ENCODE peak calls at places on chromosomes 3 and 15, in four cellular contexts. J, S, B and G are unnamed samples.

GRCh38 chr3:72297481-72297880 is 512.5 kb upstream of the PROK2 start:
- DNase-seq in B (no peak), J (no peak), S (no peak), G (no peak)

GRCh38 chr15:92906563-92907081 is 6.5 kb downstream of the CHD2 start:
- DNase-seq in J (peak; percentile 74), B (peak; percentile 73), S (no peak), G (peak; percentile 67)

GRCh38 chr3:8438507-8439079 is 63.0 kb upstream of the LMCD1 start:
- DNase-seq in B (no peak), J (no peak), S (no peak), G (no peak)

GRCh38 chr3:120203016-120203415 is 82.0 kb downstream of the GPR156 start:
- DNase-seq in S (peak; percentile 56), J (peak; percentile 78), B (peak; percentile 89), G (peak; percentile 47)

GRCh38 chr3:14414841-14415464 is 12.5 kb downstream of the SLC6A6 start:
- DNase-seq in B (no peak), J (no peak), S (no peak), G (no peak)

GRCh38 chr15:98062869-98063268 is 102.4 kb downstream of the ARRDC4 start:
- DNase-seq in J (no peak), S (no peak), B (no peak), G (no peak)

GRCh38 chr15:90364251-90364650 is 12.2 kb downstream of the ZNF774 start:
- DNase-seq in B (peak; percentile 83), S (no peak), J (peak; percentile 56), G (peak; percentile 83)

GRCh38 chr3:115548611-115549010 is 74.7 kb upstream of the GAP43 start:
- DNase-seq in S (no peak), B (no peak), J (no peak), G (no peak)

GRCh38 chr3:10980216-10980799 is 12.2 kb upstream of the SLC6A1 start:
- DNase-seq in B (no peak), S (no peak), J (no peak), G (no peak)

GRCh38 chr3:151578495-151578894 is 117.6 kb upstream of the IGSF10 start:
- DNase-seq in B (no peak), J (no peak), S (no peak), G (no peak)

GRCh38 chr15:87826119-87826730 is 430.3 kb downstream of the NTRK3 start:
- DNase-seq in S (no peak), J (no peak), B (no peak), G (no peak)

GRCh38 chr3:72245183-72245811 is 460.3 kb upstream of the PROK2 start:
- DNase-seq in B (no peak), S (peak; percentile 64), J (no peak), G (no peak)

GRCh38 chr15:42155546-42156265 is 730 bp downstream of the PLA2G4F start:
- DNase-seq in S (no peak), B (no peak), J (no peak), G (no peak)

GRCh38 chr15:66151809-66152208 is 101.7 kb downstream of the MEGF11 start:
- DNase-seq in S (no peak), B (no peak), J (no peak), G (no peak)

GRCh38 chr15:25543156-25543555 is 104.3 kb upstream of the UBE3A start:
- DNase-seq in J (peak; percentile 39), S (peak; percentile 52), B (peak; percentile 1), G (peak; percentile 51)

GRCh38 chr15:35550957-35551356 is 5.0 kb upstream of the DPH6 start:
- DNase-seq in B (no peak), S (no peak), J (no peak), G (no peak)

GRCh38 chr3:186694288-186695032 is 22.7 kb upstream of the KNG1 start:
- DNase-seq in B (no peak), J (no peak), S (no peak), G (no peak)

GRCh38 chr3:11146771-11147363 is 7.4 kb upstream of the HRH1 start:
- DNase-seq in B (no peak), J (no peak), S (no peak), G (no peak)

GRCh38 chr3:17529677-17530076 is 212.8 kb downstream of the TBC1D5 start:
- DNase-seq in J (no peak), S (no peak), B (no peak), G (no peak)

GRCh38 chr3:24123596-24123995 is 178.5 kb downstream of the NR1D2 start:
- DNase-seq in B (peak; percentile 36), S (no peak), J (peak; percentile 6), G (peak; percentile 23)

GRCh38 chr3:65483475-65483874 is 555.2 kb downstream of the MAGI1 start:
- DNase-seq in B (no peak), J (no peak), S (peak; percentile 31), G (peak; percentile 23)

GRCh38 chr15:95405447-95405846 is 925.1 kb upstream of the NR2F2 start:
- DNase-seq in S (no peak), B (peak; percentile 62), J (peak; percentile 62), G (peak; percentile 39)

GRCh38 chr15:49619226-49619625 is 1.4 kb downstream of the FAM227B start:
- DNase-seq in S (no peak), B (no peak), J (no peak), G (no peak)

GRCh38 chr3:46565607-46566039 is 479 bp downstream of the LRRC2 start:
- DNase-seq in B (no peak), J (peak; percentile 22), S (peak; percentile 39), G (no peak)

GRCh38 chr3:56988874-56989433 is 71.5 kb upstream of the SPATA12 start:
- DNase-seq in B (peak; percentile 88), S (peak; percentile 91), J (peak; percentile 71), G (peak; percentile 44)

GRCh38 chr3:123635717-123636116 is 50.9 kb upstream of the HACD2 start:
- DNase-seq in B (no peak), J (no peak), S (peak; percentile 18), G (no peak)

GRCh38 chr3:185940951-185941350 is 3.1 kb upstream of the TRA2B start:
- DNase-seq in J (no peak), S (no peak), B (no peak), G (no peak)

GRCh38 chr15:40108061-40108854 is 421 bp downstream of the BMF start:
- DNase-seq in J (peak; percentile 55), S (peak; percentile 81), B (peak; percentile 54), G (no peak)

GRCh38 chr3:142211034-142211433 is 14.4 kb downstream of the GK5 start:
- DNase-seq in J (no peak), B (no peak), S (no peak), G (no peak)

GRCh38 chr3:44342191-44342790 is 3.7 kb downstream of the TCAIM start:
- DNase-seq in B (peak; percentile 73), S (no peak), J (peak; percentile 87), G (peak; percentile 75)

GRCh38 chr3:30504939-30505338 is 101.5 kb upstream of the TGFBR2 start:
- DNase-seq in S (no peak), B (no peak), J (peak; percentile 58), G (peak; percentile 76)

GRCh38 chr3:128994581-128995161 is 795 bp upstream of the CFAP92 start:
- DNase-seq in B (no peak), J (no peak), S (no peak), G (no peak)

DNA sequence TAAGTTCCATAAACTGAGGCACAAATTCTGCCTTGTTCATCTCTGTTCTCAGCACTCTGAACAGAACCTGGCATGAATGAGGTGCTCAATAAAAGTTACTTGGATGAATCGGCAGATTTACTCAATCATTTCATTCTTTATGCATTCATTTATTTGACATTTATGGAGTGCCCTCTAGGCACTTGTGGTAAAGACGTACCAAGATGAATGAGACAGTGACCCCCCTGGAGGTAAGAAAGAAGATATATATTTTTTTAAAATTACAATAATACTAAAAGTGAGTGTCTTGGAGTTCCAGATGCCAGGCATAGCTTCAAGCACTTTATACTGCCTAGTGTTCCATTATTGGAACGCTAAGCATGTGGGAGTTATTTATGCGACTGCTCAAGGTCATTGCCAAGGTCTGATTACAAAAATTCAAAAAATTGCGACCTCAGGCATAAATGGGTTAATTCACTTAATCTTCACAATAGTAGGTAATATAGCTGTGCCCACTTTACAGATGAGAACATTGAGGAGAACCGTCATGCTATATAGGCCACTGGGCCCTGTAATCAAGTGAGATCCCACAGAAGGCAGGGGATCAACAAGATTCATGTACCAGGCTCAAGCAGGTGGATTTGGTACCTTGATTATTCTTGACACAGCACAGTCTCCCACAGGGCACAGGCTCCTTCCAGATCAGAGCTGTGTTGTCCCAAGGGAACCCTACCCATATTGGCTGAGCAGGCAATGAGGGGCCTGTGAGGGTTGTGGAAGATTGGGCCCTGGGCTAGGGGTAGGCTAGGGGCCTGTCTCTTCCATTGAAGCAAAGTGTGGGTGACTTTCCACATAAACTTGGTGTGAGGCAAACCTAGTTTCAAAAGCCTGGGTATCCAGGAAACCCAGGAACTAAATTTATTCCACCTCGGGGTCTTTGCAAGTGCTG is 10.7 kb downstream of the XIRP1 start:
- DNase-seq in J (no peak), B (no peak), S (no peak), G (no peak)
- H3K4me3 ChIP-seq in J (no peak overlapping the region), B (no peak overlapping the region), S (no peak overlapping the region), G (peak overlapping the region; percentile 45)

GRCh38 chr3:113531826-113532697 is at the start of gene SIDT1:
- DNase-seq in J (no peak), S (peak; percentile 26), B (no peak), G (no peak)
- TF ChIP-seq CTCF in J (no peak), S (no peak), B (no peak), G (no peak)

DNA sequence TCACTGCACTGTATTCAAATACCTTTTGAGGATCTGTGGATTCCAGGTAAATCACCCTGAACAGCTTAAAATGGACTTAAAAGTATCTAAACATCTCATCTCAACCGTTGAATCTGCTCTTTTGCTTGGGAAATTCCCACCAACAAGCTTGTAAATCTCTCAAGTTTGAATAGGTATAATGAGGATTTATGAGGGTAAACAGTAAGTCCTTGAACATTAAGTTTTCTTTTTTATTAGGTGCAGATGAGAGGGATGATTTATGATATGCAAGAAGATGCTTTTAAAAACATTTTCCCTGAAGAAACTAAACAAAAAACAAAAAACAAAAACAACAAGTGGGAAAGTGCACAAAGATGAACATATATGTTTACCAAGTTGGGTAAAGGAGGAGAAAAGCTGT is 290.6 kb downstream of the ROBO1 start:
- DNase-seq in S (no peak), J (no peak), B (no peak), G (no peak)
- H3K4me3 ChIP-seq in S (no peak overlapping the region), J (no peak overlapping the region), B (no peak overlapping the region), G (no peak overlapping the region)

GRCh38 chr15:88904808-88905327 is 8.3 kb downstream of the MFGE8 start:
- DNase-seq in B (peak; percentile 85), J (peak; percentile 70), S (peak; percentile 81), G (no peak)
- TF ChIP-seq CTCF in B (peak; percentile 98), J (peak; percentile 92), S (peak; percentile 95), G (peak; percentile 97)

DNA sequence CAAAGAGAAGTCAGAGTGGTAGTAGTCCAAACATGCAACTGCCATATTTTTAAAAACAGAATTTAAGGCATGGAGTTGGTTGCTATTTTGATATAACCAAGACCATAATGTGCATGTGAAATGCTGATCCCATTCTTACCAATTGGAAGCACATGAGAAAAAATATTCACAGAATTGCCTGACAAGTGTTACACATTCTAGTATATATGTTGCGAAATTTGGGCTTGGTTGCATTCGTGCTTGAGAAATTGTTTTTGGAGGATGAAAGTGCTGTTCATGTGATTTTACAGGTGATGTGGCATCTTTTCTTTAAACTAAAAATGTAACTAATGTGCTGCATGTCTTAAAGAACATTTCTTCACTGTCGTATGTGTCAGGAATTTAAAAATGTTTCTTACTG is 199.7 kb downstream of the CHL1 start:
- DNase-seq in B (no peak), J (no peak), S (no peak), G (no peak)
- H3K4me3 ChIP-seq in B (no peak overlapping the region), J (no peak overlapping the region), S (no peak overlapping the region), G (no peak overlapping the region)